ENCODE peak calls at places on chromosomes 4 and X, in nine cellular contexts. V is OCI-LY7; Y is left ventricle myocardium superior; M is stimulated activated CD8-positive, alpha-beta memory T cell treated with anti-CD3 and anti-CD28 coated beads, Interleukin-4, amount 100 ng/mL, for 24 hours; G is tibial nerve; I is Panc1; U is Peyer's patch; D is H4; X is nephron progenitor cell. Q is an unnamed sample.

GRCh38 chrX:139200346-139200745 is 330.2 kb upstream of the F9 start:
- DNase-seq in V (no peak), Y (no peak), M (no peak), G (no peak), I (no peak), U (no peak), D (no peak), X (no peak), Q (no peak)

GRCh38 chrX:130975947-130976346 is 72.9 kb upstream of the ENOX2 start:
- DNase-seq in V (peak), Y (no peak), M (no peak), G (no peak), I (peak), U (no peak), D (peak), X (peak), Q (peak)

GRCh38 chrX:69158166-69159040 is 6.8 kb downstream of the PJA1 start:
- DNase-seq in V (peak), Y (peak), M (peak), G (peak), I (peak), U (no peak), D (peak), X (peak), Q (peak)

GRCh38 chrX:136209016-136209738 is 42.0 kb downstream of the MAP7D3 start:
- DNase-seq in V (no peak), Y (peak), M (no peak), G (peak), I (no peak), U (no peak), D (peak), X (peak), Q (peak)

GRCh38 chr4:174069848-174070330 is 213.6 kb downstream of the FBXO8 start:
- DNase-seq in V (no peak), Y (no peak), M (no peak), G (no peak), I (no peak), U (no peak), D (no peak), X (no peak), Q (no peak)

GRCh38 chr4:2341911-2342652 is 76.4 kb downstream of the ZFYVE28 start:
- DNase-seq in V (no peak), Y (no peak), M (no peak), G (no peak), I (no peak), U (peak), D (no peak), X (no peak), Q (peak)

GRCh38 chr4:7847206-7847605 is 92.5 kb downstream of the AFAP1 start:
- DNase-seq in V (no peak), Y (no peak), M (no peak), G (no peak), I (no peak), U (no peak), D (no peak), X (no peak), Q (no peak)

GRCh38 chr4:75211422-75211821 is 278.5 kb downstream of the PARM1 start:
- DNase-seq in V (no peak), Y (no peak), M (no peak), G (no peak), I (no peak), U (no peak), D (no peak), X (no peak), Q (no peak)

GRCh38 chr4:2790583-2791517 is 2.0 kb upstream of the SH3BP2 start:
- DNase-seq in V (no peak), Y (peak), M (no peak), G (peak), I (no peak), U (peak), D (no peak), X (no peak), Q (peak)

GRCh38 chr4:15744016-15744415 is 34.1 kb upstream of the CD38 start:
- DNase-seq in V (no peak), Y (no peak), M (no peak), G (no peak), I (no peak), U (no peak), D (no peak), X (no peak), Q (no peak)

GRCh38 chr4:81429031-81429430 is 42.7 kb downstream of the RASGEF1B start:
- DNase-seq in V (no peak), Y (no peak), M (no peak), G (no peak), I (no peak), U (no peak), D (no peak), X (no peak), Q (no peak)

GRCh38 chr4:137226900-137227299 is 305.4 kb downstream of the PCDH18 start:
- DNase-seq in V (no peak), Y (no peak), M (no peak), G (no peak), I (no peak), U (no peak), D (peak), X (no peak), Q (no peak)

GRCh38 chrX:100609591-100609990 is 24.9 kb downstream of the TNMD start:
- DNase-seq in V (no peak), Y (no peak), M (no peak), G (no peak), I (no peak), U (no peak), D (no peak), X (no peak), Q (no peak)

GRCh38 chr4:147843162-147843561 is 111.3 kb downstream of the ARHGAP10 start:
- DNase-seq in V (peak), Y (no peak), M (no peak), G (no peak), I (no peak), U (no peak), D (peak), X (peak), Q (no peak)